ENCODE peak calls at places on chromosomes 5 and 9, in six cellular contexts. R is endothelial cell of umbilical vein, M is HepG2, H is K562, Z is GM12878, Y is A549. A is an unnamed sample.

GRCh38 chr5:121573844-121574243 is 277.8 kb upstream of the FTMT start:
- DNase-seq in H (no peak), Y (no peak), Z (no peak), R (no peak), M (no peak), A (no peak)

GRCh38 chr5:173641171-173641570 is 24.7 kb upstream of the BOD1 start:
- DNase-seq in M (no peak), Y (no peak), R (no peak), H (no peak), Z (no peak), A (no peak)

GRCh38 chr5:53381-54174 is 38.4 kb upstream of the PLEKHG4B start:
- DNase-seq in Y (peak; percentile 49), Z (no peak), R (no peak), H (peak; percentile 74), M (no peak), A (no peak)

GRCh38 chr5:55600536-55601208 is 65.9 kb upstream of the PLPP1 start:
- DNase-seq in Y (peak; percentile 21), R (peak; percentile 63), Z (no peak), M (no peak), H (no peak), A (peak; percentile 11)

GRCh38 chr9:83800236-83801033 is 17.1 kb downstream of the GKAP1 start:
- DNase-seq in R (no peak), Z (no peak), Y (peak; percentile 6), H (no peak), M (no peak), A (no peak)

GRCh38 chr9:131511880-131512279 is 9.2 kb downstream of the POMT1 start:
- DNase-seq in M (no peak), Y (no peak), R (no peak), Z (no peak), H (no peak), A (no peak)

GRCh38 chr9:70044450-70045307 is 1.0 kb downstream of the MAMDC2 start:
- DNase-seq in H (no peak), R (peak; percentile 57), Y (no peak), M (no peak), Z (no peak), A (no peak)

GRCh38 chr9:124852829-124853531 is at the start of gene WDR38:
- DNase-seq in Y (peak; percentile 87), H (peak; percentile 86), R (peak; percentile 65), M (peak; percentile 77), Z (no peak), A (peak; percentile 82)

GRCh38 chr5:150473673-150474358 is 24.3 kb upstream of the RPS14 start:
- DNase-seq in H (no peak), M (peak; percentile 45), Y (peak; percentile 90), R (no peak), Z (no peak), A (no peak)

GRCh38 chr5:32760091-32760509 is 49.0 kb downstream of the NPR3 start:
- DNase-seq in Y (peak; percentile 92), Z (no peak), H (no peak), R (no peak), M (peak; percentile 19), A (peak; percentile 31)

GRCh38 chr5:177509991-177510566 is 453 bp upstream of the DOK3 start:
- DNase-seq in M (no peak), Y (no peak), H (no peak), R (no peak), Z (no peak), A (peak; percentile 87)

GRCh38 chr9:36900136-36900855 is 133.8 kb downstream of the PAX5 start:
- DNase-seq in Z (no peak), R (no peak), Y (no peak), H (peak; percentile 18), M (no peak), A (no peak)

GRCh38 chr9:33161589-33162132 is 5.5 kb downstream of the B4GALT1 start:
- DNase-seq in M (no peak), H (no peak), Y (peak; percentile 41), R (no peak), Z (no peak), A (no peak)

GRCh38 chr9:111118256-111118950 is 80.1 kb upstream of the LPAR1 start:
- DNase-seq in Y (no peak), M (no peak), H (no peak), Z (no peak), R (no peak), A (no peak)
- H3K4me3 ChIP-seq in Y (no peak overlapping the region), M (no peak overlapping the region), H (no peak overlapping the region), Z (no peak overlapping the region), R (no peak overlapping the region), A (no peak overlapping the region)

DNA sequence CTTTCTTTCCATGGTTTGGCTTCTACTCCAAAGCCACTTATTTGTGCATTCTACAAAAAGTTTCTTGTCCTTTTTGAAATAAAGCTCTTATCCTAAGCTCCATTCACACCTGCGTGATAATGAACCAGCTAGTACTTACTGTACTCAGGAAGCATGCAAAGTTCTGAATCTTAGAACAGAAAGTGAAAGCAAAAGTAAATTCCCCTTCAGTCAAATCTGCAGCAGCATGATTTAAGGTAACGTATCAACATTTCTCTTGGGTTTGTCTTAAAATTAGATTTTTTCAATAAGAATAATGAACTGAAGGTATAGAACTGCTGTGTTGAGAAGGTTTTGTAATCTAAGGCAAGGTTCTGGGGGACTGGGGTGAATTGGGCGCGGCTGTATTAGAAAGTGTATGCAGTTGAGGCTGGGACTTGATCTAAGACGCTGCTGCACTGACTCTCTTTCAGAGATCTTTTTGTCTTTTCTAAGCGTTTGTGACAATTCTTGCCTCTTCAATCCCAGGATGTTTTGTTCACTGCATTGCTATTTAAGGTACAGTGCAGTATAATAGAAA is at the start of gene ERAP2:
- DNase-seq in Y (peak; percentile 27), R (peak; percentile 85), M (peak; percentile 25), H (peak; percentile 20), Z (no peak), A (peak; percentile 68)
- TF ChIP-seq MYC in Y (no peak), R (no peak), M (no peak), H (no peak), Z (no peak), A (no peak)

GRCh38 chr5:95281211-95281610 is 3.7 kb downstream of the MCTP1 start:
- DNase-seq in R (no peak), M (no peak), Z (no peak), Y (no peak), H (no peak), A (no peak)

GRCh38 chr5:95284512-95285405 is at the start of gene MCTP1:
- DNase-seq in M (no peak), H (no peak), Y (peak; percentile 21), R (peak; percentile 21), Z (no peak), A (peak; percentile 52)

GRCh38 chr5:95283022-95283615 is 1.8 kb downstream of the MCTP1 start:
- DNase-seq in R (peak; percentile 13), Y (no peak), Z (no peak), H (no peak), M (no peak), A (no peak)

GRCh38 chr5:95283761-95284511 is 958 bp downstream of the MCTP1 start:
- DNase-seq in H (peak; percentile 43), M (no peak), R (peak; percentile 28), Y (peak; percentile 19), Z (no peak), A (peak; percentile 69)

DNA sequence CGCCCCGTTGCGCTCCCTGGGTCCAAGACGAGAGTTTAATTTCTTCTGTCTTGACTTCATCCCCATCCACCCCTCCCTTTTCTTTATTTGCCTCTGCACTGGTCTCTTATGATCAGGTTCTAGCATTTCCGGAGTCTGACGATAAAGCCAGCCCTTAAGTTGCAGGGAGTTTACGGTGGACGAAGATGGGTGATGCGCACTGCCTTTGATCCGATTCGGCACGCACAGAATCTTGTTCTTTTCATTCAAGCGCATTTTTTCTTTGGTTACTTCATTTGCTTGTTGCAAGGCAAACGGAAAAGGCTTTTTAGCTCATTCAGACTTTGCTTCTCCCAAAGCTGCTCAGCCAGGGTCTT is 490 bp upstream of the MCTP1 start:
- DNase-seq in Z (no peak), H (no peak), M (no peak), Y (no peak), R (peak; percentile 5), A (no peak)
- TF ChIP-seq MAX in Z (no peak), H (no peak), M (no peak), Y (no peak), R (no peak), A (no peak)

DNA sequence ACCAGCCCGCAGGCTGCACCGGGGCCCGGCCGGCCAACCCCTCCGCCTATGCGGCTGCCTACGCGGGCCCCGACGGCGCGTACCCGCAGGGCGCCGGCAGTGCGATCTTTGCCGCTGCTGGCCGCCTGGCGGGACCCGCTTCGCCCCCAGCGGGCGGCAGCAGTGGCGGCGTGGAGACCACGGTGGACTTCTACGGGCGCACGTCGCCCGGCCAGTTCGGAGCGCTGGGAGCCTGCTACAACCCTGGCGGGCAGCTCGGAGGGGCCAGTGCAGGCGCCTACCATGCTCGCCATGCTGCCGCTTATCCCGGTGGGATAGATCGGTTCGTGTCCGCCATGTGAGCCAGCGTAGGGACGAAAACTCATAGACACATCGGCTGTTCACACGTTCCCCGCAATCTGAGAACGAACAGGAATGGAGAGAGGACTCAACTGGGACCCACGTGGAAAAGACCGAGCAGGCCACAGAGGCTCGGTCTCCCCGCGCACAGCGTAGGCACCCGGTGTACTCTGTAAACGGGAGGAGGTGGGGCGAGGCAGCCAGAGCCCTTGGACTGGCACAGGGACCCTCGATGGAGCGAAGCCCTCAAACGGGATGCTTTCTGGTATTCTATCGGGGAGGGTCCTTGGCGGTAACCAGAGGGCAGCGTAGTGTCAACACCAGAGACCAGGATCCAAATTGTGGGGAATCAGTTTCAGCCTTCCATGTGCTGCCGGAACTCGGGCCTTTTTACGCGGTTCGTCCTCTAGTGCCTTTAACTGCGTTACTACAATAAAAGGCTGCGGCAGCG is 1.9 kb downstream of the FOXE1 start:
- DNase-seq in M (no peak), R (no peak), H (no peak), Y (no peak), Z (no peak), A (no peak)
- H3K4me3 ChIP-seq in M (no peak overlapping the region), R (no peak overlapping the region), H (no peak overlapping the region), Y (peak overlapping the region; percentile 74), Z (no peak overlapping the region), A (no peak overlapping the region)

GRCh38 chr9:2257530-2257929 is 242.4 kb downstream of the SMARCA2 start:
- DNase-seq in Z (no peak), Y (no peak), M (no peak), R (no peak), H (no peak), A (no peak)

GRCh38 chr9:2253814-2254550 is 238.8 kb downstream of the SMARCA2 start:
- DNase-seq in H (no peak), Y (no peak), R (no peak), Z (no peak), M (no peak), A (no peak)

GRCh38 chr9:2260401-2261306 is 245.5 kb downstream of the SMARCA2 start:
- DNase-seq in M (no peak), Y (peak; percentile 24), R (peak; percentile 10), H (no peak), Z (no peak), A (no peak)

GRCh38 chr9:2255128-2255527 is 240.0 kb downstream of the SMARCA2 start:
- DNase-seq in H (no peak), R (no peak), Z (no peak), M (peak; percentile 17), Y (no peak), A (no peak)
- TF ChIP-seq MYC in H (no peak), R (no peak), Z (no peak), M (no peak), Y (no peak), A (no peak)

GRCh38 chr9:136864996-136865767 is 926 bp downstream of the EDF1 start:
- DNase-seq in Z (no peak), R (no peak), Y (no peak), M (no peak), H (no peak), A (no peak)
- TF ChIP-seq MAX in Z (no peak), R (no peak), Y (no peak), M (no peak), H (no peak), A (no peak)